ENCODE peak calls at places on chromosomes 13 and 19, in four cellular contexts. One of them, this sample, is unnamed.
A peak's percentile ranks its signal among the peaks of the same experiment; 100 is the strongest.

GRCh38 chr13:44667950-44668349 is 91.8 kb upstream of the TSC22D1 start:
- DNase-seq in CD8-positive, alpha-beta T cell: no peak
- DNase-seq in suprapubic skin: no peak
- DNase-seq in H9: no peak
- DNase-seq in this sample: no peak

GRCh38 chr13:66673401-66673800 is 556.7 kb downstream of the PCDH9 start:
- DNase-seq in CD8-positive, alpha-beta T cell: no peak
- DNase-seq in suprapubic skin: no peak
- DNase-seq in H9: no peak
- DNase-seq in this sample: no peak

GRCh38 chr19:28727133-28727834 is 485.7 kb downstream of the UQCRFS1 start:
- DNase-seq in suprapubic skin: no peak
- DNase-seq in H9: peak; percentile 83
- DNase-seq in CD8-positive, alpha-beta T cell: peak; percentile 52
- DNase-seq in this sample: peak; percentile 2

GRCh38 chr19:33216198-33216830 is 9.3 kb downstream of the SLC7A10 start:
- DNase-seq in CD8-positive, alpha-beta T cell: no peak
- DNase-seq in H9: peak; percentile 60
- DNase-seq in suprapubic skin: no peak
- DNase-seq in this sample: no peak

GRCh38 chr19:45676851-45677263 is 8.8 kb downstream of the GIPR start:
- DNase-seq in suprapubic skin: no peak
- DNase-seq in H9: no peak
- DNase-seq in CD8-positive, alpha-beta T cell: peak; percentile 72
- DNase-seq in this sample: no peak

GRCh38 chr19:35890113-35890650 is 10.2 kb downstream of the NFKBID start:
- DNase-seq in CD8-positive, alpha-beta T cell: no peak
- DNase-seq in H9: no peak
- DNase-seq in suprapubic skin: no peak
- DNase-seq in this sample: no peak

GRCh38 chr13:98778749-98779148 is 26.3 kb upstream of the SLC15A1 start:
- DNase-seq in suprapubic skin: no peak
- DNase-seq in CD8-positive, alpha-beta T cell: no peak
- DNase-seq in H9: no peak
- DNase-seq in this sample: no peak

GRCh38 chr19:42497492-42498226 is 30.6 kb downstream of the CEACAM1 start:
- DNase-seq in H9: no peak
- DNase-seq in suprapubic skin: no peak
- DNase-seq in CD8-positive, alpha-beta T cell: no peak
- DNase-seq in this sample: no peak

GRCh38 chr13:99086869-99087129 is 108.9 kb upstream of the DOCK9 start:
- DNase-seq in CD8-positive, alpha-beta T cell: peak; percentile 76
- DNase-seq in H9: peak; percentile 43
- DNase-seq in suprapubic skin: no peak
- DNase-seq in this sample: peak; percentile 40

GRCh38 chr19:48333467-48334384 is 8.4 kb downstream of the EMP3 start:
- DNase-seq in H9: peak; percentile 95
- DNase-seq in CD8-positive, alpha-beta T cell: peak; percentile 95
- DNase-seq in suprapubic skin: peak; percentile 94
- DNase-seq in this sample: peak; percentile 74

GRCh38 chr13:112846411-112847115 is 122.5 kb upstream of the MCF2L start:
- DNase-seq in H9: no peak
- DNase-seq in suprapubic skin: no peak
- DNase-seq in CD8-positive, alpha-beta T cell: no peak
- DNase-seq in this sample: no peak

DNA sequence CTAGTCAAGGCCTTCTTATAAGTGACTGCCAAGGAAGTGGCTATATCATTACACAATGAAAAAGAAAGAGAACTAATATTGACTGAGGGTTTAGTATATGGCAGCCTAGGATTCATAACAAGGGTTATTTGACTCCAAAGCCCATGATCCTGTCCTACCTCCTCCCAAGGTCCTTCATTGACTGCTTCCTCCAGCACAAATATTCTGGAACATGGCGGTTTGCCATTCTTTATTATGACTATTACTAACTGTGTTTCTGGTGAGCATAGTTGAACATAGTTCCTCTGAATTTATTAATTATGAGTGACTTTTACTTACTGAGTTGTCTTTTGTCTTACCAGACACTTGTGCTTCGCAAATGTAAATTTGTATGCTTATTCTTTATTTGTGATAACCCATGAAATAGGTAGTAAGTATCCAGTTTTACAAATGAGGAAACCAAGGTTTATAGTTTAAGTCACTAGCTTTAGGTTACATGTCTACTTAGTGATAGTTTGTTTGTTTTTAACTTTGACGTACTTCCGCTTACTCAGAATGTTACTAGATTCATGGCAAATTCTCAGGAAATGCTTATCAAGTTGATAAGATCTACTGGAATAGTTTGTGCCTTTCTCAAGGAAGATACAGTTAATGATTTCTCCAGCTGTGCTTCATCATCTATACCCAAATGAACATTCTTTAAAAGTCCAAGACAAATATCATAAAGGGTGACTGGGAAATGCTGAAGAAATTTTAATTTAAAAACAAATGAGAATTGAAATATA is 15.5 kb upstream of the DCLK1 start:
- DNase-seq in H9: no peak
- DNase-seq in suprapubic skin: no peak
- DNase-seq in CD8-positive, alpha-beta T cell: no peak
- DNase-seq in this sample: no peak
- H3K27ac ChIP-seq in H9: no peak overlapping the region
- H3K27ac ChIP-seq in suprapubic skin: no peak overlapping the region
- H3K27ac ChIP-seq in CD8-positive, alpha-beta T cell: no peak overlapping the region
- H3K27ac ChIP-seq in this sample: no peak overlapping the region

GRCh38 chr13:21673592-21674270 is 2.9 kb downstream of the FGF9 start:
- DNase-seq in CD8-positive, alpha-beta T cell: peak; percentile 68
- DNase-seq in suprapubic skin: no peak
- DNase-seq in H9: peak; percentile 71
- DNase-seq in this sample: peak; percentile 45
- TF ChIP-seq CTCF in CD8-positive, alpha-beta T cell: peak; percentile 21
- TF ChIP-seq CTCF in suprapubic skin: no peak
- TF ChIP-seq CTCF in H9: no peak
- TF ChIP-seq CTCF in this sample: no peak

GRCh38 chr19:3775831-3776230 is 3.8 kb upstream of the RAX2 start:
- DNase-seq in H9: no peak
- DNase-seq in suprapubic skin: no peak
- DNase-seq in CD8-positive, alpha-beta T cell: no peak
- DNase-seq in this sample: no peak
- H3K27ac ChIP-seq in H9: no peak overlapping the region
- H3K27ac ChIP-seq in suprapubic skin: no peak overlapping the region
- H3K27ac ChIP-seq in CD8-positive, alpha-beta T cell: no peak overlapping the region
- H3K27ac ChIP-seq in this sample: no peak overlapping the region

GRCh38 chr13:60617863-60618733 is 221.1 kb downstream of the TDRD3 start:
- DNase-seq in CD8-positive, alpha-beta T cell: no peak
- DNase-seq in suprapubic skin: no peak
- DNase-seq in H9: peak; percentile 69
- DNase-seq in this sample: peak; percentile 2
- TF ChIP-seq CTCF in CD8-positive, alpha-beta T cell: no peak
- TF ChIP-seq CTCF in suprapubic skin: no peak
- TF ChIP-seq CTCF in H9: peak; percentile 80
- TF ChIP-seq CTCF in this sample: no peak

GRCh38 chr19:17751912-17752273 is 616 bp downstream of the FCHO1 start:
- DNase-seq in H9: no peak
- DNase-seq in CD8-positive, alpha-beta T cell: no peak
- DNase-seq in suprapubic skin: no peak
- DNase-seq in this sample: no peak

GRCh38 chr19:17748884-17749638 is 2.2 kb upstream of the FCHO1 start:
- DNase-seq in CD8-positive, alpha-beta T cell: no peak
- DNase-seq in suprapubic skin: no peak
- DNase-seq in H9: no peak
- DNase-seq in this sample: no peak

GRCh38 chr19:17751103-17751911 is at the start of gene FCHO1:
- DNase-seq in CD8-positive, alpha-beta T cell: peak; percentile 92
- DNase-seq in H9: no peak
- DNase-seq in suprapubic skin: no peak
- DNase-seq in this sample: no peak

GRCh38 chr19:17747205-17748098 is 3.8 kb upstream of the FCHO1 start:
- DNase-seq in CD8-positive, alpha-beta T cell: peak; percentile 96
- DNase-seq in suprapubic skin: peak; percentile 95
- DNase-seq in H9: peak; percentile 95
- DNase-seq in this sample: peak; percentile 98

GRCh38 chr19:17749912-17750317 is 1.4 kb upstream of the FCHO1 start:
- DNase-seq in CD8-positive, alpha-beta T cell: no peak
- DNase-seq in suprapubic skin: no peak
- DNase-seq in H9: no peak
- DNase-seq in this sample: no peak
- H3K27ac ChIP-seq in CD8-positive, alpha-beta T cell: no peak overlapping the region
- H3K27ac ChIP-seq in suprapubic skin: no peak overlapping the region
- H3K27ac ChIP-seq in H9: peak overlapping the region; percentile 16
- H3K27ac ChIP-seq in this sample: peak overlapping the region; percentile 41

GRCh38 chr19:53944933-53945332 is 17.8 kb upstream of the CACNG8 start:
- DNase-seq in suprapubic skin: no peak
- DNase-seq in H9: no peak
- DNase-seq in CD8-positive, alpha-beta T cell: no peak
- DNase-seq in this sample: no peak

GRCh38 chr19:53944416-53944815 is 18.3 kb upstream of the CACNG8 start:
- DNase-seq in H9: no peak
- DNase-seq in suprapubic skin: no peak
- DNase-seq in CD8-positive, alpha-beta T cell: no peak
- DNase-seq in this sample: no peak

GRCh38 chr19:53945441-53945840 is 17.3 kb upstream of the CACNG8 start:
- DNase-seq in H9: peak; percentile 73
- DNase-seq in suprapubic skin: no peak
- DNase-seq in CD8-positive, alpha-beta T cell: no peak
- DNase-seq in this sample: no peak

GRCh38 chr19:53945998-53946397 is 16.7 kb upstream of the CACNG8 start:
- DNase-seq in suprapubic skin: no peak
- DNase-seq in CD8-positive, alpha-beta T cell: no peak
- DNase-seq in H9: no peak
- DNase-seq in this sample: no peak

DNA sequence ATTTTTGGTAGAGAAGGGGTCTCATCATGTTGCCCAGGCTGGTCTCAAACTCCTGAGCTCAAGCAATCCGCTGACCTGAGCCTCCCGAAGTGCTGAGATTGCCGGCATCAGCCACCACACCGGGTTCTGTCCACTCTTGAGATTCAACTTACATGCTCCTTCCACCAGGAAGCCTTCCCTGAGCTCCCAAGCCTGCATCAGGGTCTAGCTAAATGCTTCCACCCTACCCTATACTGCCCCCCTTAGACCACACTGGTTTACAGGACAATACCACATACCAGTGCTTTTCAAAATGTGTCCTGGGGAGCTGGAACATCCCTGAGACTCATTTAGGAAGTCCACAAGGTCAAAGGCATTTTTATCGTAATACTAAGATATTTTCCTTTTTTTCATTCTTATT is 15.1 kb upstream of the CACNG8 start:
- DNase-seq in H9: peak; percentile 83
- DNase-seq in CD8-positive, alpha-beta T cell: no peak
- DNase-seq in suprapubic skin: no peak
- DNase-seq in this sample: no peak
- TF ChIP-seq CTCF in H9: peak; percentile 68
- TF ChIP-seq CTCF in CD8-positive, alpha-beta T cell: no peak
- TF ChIP-seq CTCF in suprapubic skin: no peak
- TF ChIP-seq CTCF in this sample: no peak

DNA sequence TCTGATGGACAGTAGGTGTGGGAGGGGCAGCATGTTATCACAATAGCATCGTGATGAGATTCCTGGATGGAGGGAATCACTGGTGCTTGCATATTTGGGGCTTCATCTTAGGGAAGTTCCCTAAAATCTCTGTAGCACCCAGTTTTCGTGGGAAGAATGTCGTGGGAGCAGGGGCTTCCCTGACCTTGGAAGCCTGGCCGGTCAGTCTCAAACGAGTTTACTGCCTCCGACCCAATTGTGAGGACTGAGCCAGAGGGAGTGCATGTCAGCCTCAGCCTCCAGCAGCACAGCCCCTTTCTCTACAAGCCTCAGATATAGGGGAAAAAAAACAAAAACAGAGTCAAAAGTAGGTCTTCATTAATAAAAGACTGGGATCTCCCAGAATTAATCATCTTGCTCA is 32.2 kb downstream of the COL4A2 start:
- DNase-seq in suprapubic skin: no peak
- DNase-seq in H9: no peak
- DNase-seq in CD8-positive, alpha-beta T cell: no peak
- DNase-seq in this sample: no peak
- H3K27ac ChIP-seq in suprapubic skin: peak overlapping the region; percentile 36
- H3K27ac ChIP-seq in H9: no peak overlapping the region
- H3K27ac ChIP-seq in CD8-positive, alpha-beta T cell: no peak overlapping the region
- H3K27ac ChIP-seq in this sample: no peak overlapping the region

GRCh38 chr13:26320766-26321165 is 66.8 kb downstream of the CDK8 start:
- DNase-seq in H9: no peak
- DNase-seq in suprapubic skin: no peak
- DNase-seq in CD8-positive, alpha-beta T cell: no peak
- DNase-seq in this sample: no peak
- TF ChIP-seq CTCF in H9: no peak
- TF ChIP-seq CTCF in suprapubic skin: no peak
- TF ChIP-seq CTCF in CD8-positive, alpha-beta T cell: no peak
- TF ChIP-seq CTCF in this sample: no peak